ENCODE peak calls at places on chromosomes 12 and 14, in ten cellular contexts. One of them, this sample, is unnamed.

GRCh38 chr12:31408778-31409177 is 82.8 kb upstream of the SINHCAF start:
- DNase-seq in Right ventricle myocardium inferior: no peak
- DNase-seq in T-helper 1 cell: no peak
- DNase-seq in activated T-helper 1 cell treated with anti-CD3 and anti-CD28 coated beads, Interleukin-2, amount 50 U/mL, for 16 hours: no peak
- DNase-seq in B cell: no peak
- DNase-seq in stimulated activated CD8-positive, alpha-beta memory T cell treated with anti-CD3 and anti-CD28 coated beads, Interleukin-2, amount 100 ng/mL, for 1 hour: no peak
- DNase-seq in SW480: no peak
- DNase-seq in body of pancreas: no peak
- DNase-seq in HuH-7: no peak
- DNase-seq in hypothalamus: no peak
- DNase-seq in this sample: no peak

GRCh38 chr12:79073506-79073905 is 208.9 kb downstream of the SYT1 start:
- DNase-seq in Right ventricle myocardium inferior: no peak
- DNase-seq in T-helper 1 cell: no peak
- DNase-seq in activated T-helper 1 cell treated with anti-CD3 and anti-CD28 coated beads, Interleukin-2, amount 50 U/mL, for 16 hours: no peak
- DNase-seq in B cell: no peak
- DNase-seq in stimulated activated CD8-positive, alpha-beta memory T cell treated with anti-CD3 and anti-CD28 coated beads, Interleukin-2, amount 100 ng/mL, for 1 hour: no peak
- DNase-seq in SW480: no peak
- DNase-seq in body of pancreas: no peak
- DNase-seq in HuH-7: no peak
- DNase-seq in hypothalamus: no peak
- DNase-seq in this sample: no peak

GRCh38 chr14:76456200-76456599 is 80.3 kb downstream of the ESRRB start:
- DNase-seq in Right ventricle myocardium inferior: no peak
- DNase-seq in T-helper 1 cell: no peak
- DNase-seq in activated T-helper 1 cell treated with anti-CD3 and anti-CD28 coated beads, Interleukin-2, amount 50 U/mL, for 16 hours: no peak
- DNase-seq in B cell: no peak
- DNase-seq in stimulated activated CD8-positive, alpha-beta memory T cell treated with anti-CD3 and anti-CD28 coated beads, Interleukin-2, amount 100 ng/mL, for 1 hour: no peak
- DNase-seq in SW480: peak; percentile 48
- DNase-seq in body of pancreas: no peak
- DNase-seq in HuH-7: peak; percentile 49
- DNase-seq in hypothalamus: no peak
- DNase-seq in this sample: peak; percentile 60

GRCh38 chr12:1339608-1340319 is 254.6 kb downstream of the FBXL14 start:
- DNase-seq in Right ventricle myocardium inferior: peak; percentile 26
- DNase-seq in T-helper 1 cell: no peak
- DNase-seq in activated T-helper 1 cell treated with anti-CD3 and anti-CD28 coated beads, Interleukin-2, amount 50 U/mL, for 16 hours: no peak
- DNase-seq in B cell: no peak
- DNase-seq in stimulated activated CD8-positive, alpha-beta memory T cell treated with anti-CD3 and anti-CD28 coated beads, Interleukin-2, amount 100 ng/mL, for 1 hour: no peak
- DNase-seq in SW480: no peak
- DNase-seq in body of pancreas: peak; percentile 51
- DNase-seq in HuH-7: no peak
- DNase-seq in hypothalamus: no peak
- DNase-seq in this sample: no peak

GRCh38 chr14:61472025-61472672 is 150.8 kb downstream of the PRKCH start:
- DNase-seq in Right ventricle myocardium inferior: no peak
- DNase-seq in T-helper 1 cell: no peak
- DNase-seq in activated T-helper 1 cell treated with anti-CD3 and anti-CD28 coated beads, Interleukin-2, amount 50 U/mL, for 16 hours: no peak
- DNase-seq in B cell: no peak
- DNase-seq in stimulated activated CD8-positive, alpha-beta memory T cell treated with anti-CD3 and anti-CD28 coated beads, Interleukin-2, amount 100 ng/mL, for 1 hour: no peak
- DNase-seq in SW480: peak; percentile 88
- DNase-seq in body of pancreas: no peak
- DNase-seq in HuH-7: no peak
- DNase-seq in hypothalamus: no peak
- DNase-seq in this sample: peak; percentile 50

GRCh38 chr12:121803861-121804416 is at the start of gene SETD1B:
- DNase-seq in Right ventricle myocardium inferior: peak; percentile 87
- DNase-seq in T-helper 1 cell: no peak
- DNase-seq in activated T-helper 1 cell treated with anti-CD3 and anti-CD28 coated beads, Interleukin-2, amount 50 U/mL, for 16 hours: no peak
- DNase-seq in B cell: peak; percentile 78
- DNase-seq in stimulated activated CD8-positive, alpha-beta memory T cell treated with anti-CD3 and anti-CD28 coated beads, Interleukin-2, amount 100 ng/mL, for 1 hour: no peak
- DNase-seq in SW480: peak; percentile 71
- DNase-seq in body of pancreas: peak; percentile 71
- DNase-seq in HuH-7: no peak
- DNase-seq in hypothalamus: peak; percentile 46
- DNase-seq in this sample: peak; percentile 84

GRCh38 chr12:6917491-6918231 is 3.3 kb downstream of the ENO2 start:
- DNase-seq in Right ventricle myocardium inferior: no peak
- DNase-seq in T-helper 1 cell: no peak
- DNase-seq in activated T-helper 1 cell treated with anti-CD3 and anti-CD28 coated beads, Interleukin-2, amount 50 U/mL, for 16 hours: no peak
- DNase-seq in B cell: no peak
- DNase-seq in stimulated activated CD8-positive, alpha-beta memory T cell treated with anti-CD3 and anti-CD28 coated beads, Interleukin-2, amount 100 ng/mL, for 1 hour: no peak
- DNase-seq in SW480: no peak
- DNase-seq in body of pancreas: no peak
- DNase-seq in HuH-7: no peak
- DNase-seq in hypothalamus: no peak
- DNase-seq in this sample: no peak

GRCh38 chr12:78863482-78864427 is 819 bp upstream of the SYT1 start:
- DNase-seq in Right ventricle myocardium inferior: peak; percentile 66
- DNase-seq in T-helper 1 cell: no peak
- DNase-seq in activated T-helper 1 cell treated with anti-CD3 and anti-CD28 coated beads, Interleukin-2, amount 50 U/mL, for 16 hours: no peak
- DNase-seq in B cell: peak; percentile 21
- DNase-seq in stimulated activated CD8-positive, alpha-beta memory T cell treated with anti-CD3 and anti-CD28 coated beads, Interleukin-2, amount 100 ng/mL, for 1 hour: no peak
- DNase-seq in SW480: peak; percentile 90
- DNase-seq in body of pancreas: peak; percentile 60
- DNase-seq in HuH-7: peak; percentile 61
- DNase-seq in hypothalamus: peak; percentile 3
- DNase-seq in this sample: no peak

GRCh38 chr12:32586390-32586789 is 92.7 kb upstream of the DNM1L start:
- DNase-seq in Right ventricle myocardium inferior: no peak
- DNase-seq in T-helper 1 cell: no peak
- DNase-seq in activated T-helper 1 cell treated with anti-CD3 and anti-CD28 coated beads, Interleukin-2, amount 50 U/mL, for 16 hours: no peak
- DNase-seq in B cell: no peak
- DNase-seq in stimulated activated CD8-positive, alpha-beta memory T cell treated with anti-CD3 and anti-CD28 coated beads, Interleukin-2, amount 100 ng/mL, for 1 hour: no peak
- DNase-seq in SW480: peak; percentile 81
- DNase-seq in body of pancreas: no peak
- DNase-seq in HuH-7: no peak
- DNase-seq in hypothalamus: no peak
- DNase-seq in this sample: no peak

GRCh38 chr12:6230321-6231110 is 30.3 kb downstream of the CD9 start:
- DNase-seq in Right ventricle myocardium inferior: peak; percentile 82
- DNase-seq in T-helper 1 cell: peak; percentile 27
- DNase-seq in activated T-helper 1 cell treated with anti-CD3 and anti-CD28 coated beads, Interleukin-2, amount 50 U/mL, for 16 hours: peak; percentile 32
- DNase-seq in B cell: peak; percentile 64
- DNase-seq in stimulated activated CD8-positive, alpha-beta memory T cell treated with anti-CD3 and anti-CD28 coated beads, Interleukin-2, amount 100 ng/mL, for 1 hour: peak; percentile 53
- DNase-seq in SW480: peak; percentile 99
- DNase-seq in body of pancreas: peak; percentile 65
- DNase-seq in HuH-7: no peak
- DNase-seq in hypothalamus: peak; percentile 45
- DNase-seq in this sample: no peak

GRCh38 chr14:105865904-105866840 is 339.8 kb downstream of the TMEM121 start:
- DNase-seq in Right ventricle myocardium inferior: peak; percentile 63
- DNase-seq in T-helper 1 cell: peak; percentile 4
- DNase-seq in activated T-helper 1 cell treated with anti-CD3 and anti-CD28 coated beads, Interleukin-2, amount 50 U/mL, for 16 hours: peak; percentile 3
- DNase-seq in B cell: no peak
- DNase-seq in stimulated activated CD8-positive, alpha-beta memory T cell treated with anti-CD3 and anti-CD28 coated beads, Interleukin-2, amount 100 ng/mL, for 1 hour: no peak
- DNase-seq in SW480: no peak
- DNase-seq in body of pancreas: peak; percentile 2
- DNase-seq in HuH-7: no peak
- DNase-seq in hypothalamus: no peak
- DNase-seq in this sample: no peak

GRCh38 chr14:49594347-49595089 is 4.2 kb upstream of the LRR1 start:
- DNase-seq in Right ventricle myocardium inferior: no peak
- DNase-seq in T-helper 1 cell: no peak
- DNase-seq in activated T-helper 1 cell treated with anti-CD3 and anti-CD28 coated beads, Interleukin-2, amount 50 U/mL, for 16 hours: no peak
- DNase-seq in B cell: no peak
- DNase-seq in stimulated activated CD8-positive, alpha-beta memory T cell treated with anti-CD3 and anti-CD28 coated beads, Interleukin-2, amount 100 ng/mL, for 1 hour: no peak
- DNase-seq in SW480: no peak
- DNase-seq in body of pancreas: peak; percentile 54
- DNase-seq in HuH-7: no peak
- DNase-seq in hypothalamus: no peak
- DNase-seq in this sample: peak; percentile 89

GRCh38 chr12:114938487-114939210 is 254.7 kb upstream of the TBX3 start:
- DNase-seq in Right ventricle myocardium inferior: no peak
- DNase-seq in T-helper 1 cell: no peak
- DNase-seq in activated T-helper 1 cell treated with anti-CD3 and anti-CD28 coated beads, Interleukin-2, amount 50 U/mL, for 16 hours: no peak
- DNase-seq in B cell: no peak
- DNase-seq in stimulated activated CD8-positive, alpha-beta memory T cell treated with anti-CD3 and anti-CD28 coated beads, Interleukin-2, amount 100 ng/mL, for 1 hour: no peak
- DNase-seq in SW480: no peak
- DNase-seq in body of pancreas: no peak
- DNase-seq in HuH-7: no peak
- DNase-seq in hypothalamus: no peak
- DNase-seq in this sample: no peak

GRCh38 chr12:86006727-86007126 is 132.6 kb downstream of the NTS start:
- DNase-seq in Right ventricle myocardium inferior: no peak
- DNase-seq in T-helper 1 cell: no peak
- DNase-seq in activated T-helper 1 cell treated with anti-CD3 and anti-CD28 coated beads, Interleukin-2, amount 50 U/mL, for 16 hours: no peak
- DNase-seq in B cell: no peak
- DNase-seq in stimulated activated CD8-positive, alpha-beta memory T cell treated with anti-CD3 and anti-CD28 coated beads, Interleukin-2, amount 100 ng/mL, for 1 hour: no peak
- DNase-seq in SW480: no peak
- DNase-seq in body of pancreas: no peak
- DNase-seq in HuH-7: no peak
- DNase-seq in hypothalamus: no peak
- DNase-seq in this sample: no peak

GRCh38 chr14:65976771-65977170 is 509.4 kb upstream of the CCDC196 start:
- DNase-seq in Right ventricle myocardium inferior: no peak
- DNase-seq in T-helper 1 cell: no peak
- DNase-seq in activated T-helper 1 cell treated with anti-CD3 and anti-CD28 coated beads, Interleukin-2, amount 50 U/mL, for 16 hours: no peak
- DNase-seq in B cell: no peak
- DNase-seq in stimulated activated CD8-positive, alpha-beta memory T cell treated with anti-CD3 and anti-CD28 coated beads, Interleukin-2, amount 100 ng/mL, for 1 hour: no peak
- DNase-seq in SW480: no peak
- DNase-seq in body of pancreas: no peak
- DNase-seq in HuH-7: no peak
- DNase-seq in hypothalamus: no peak
- DNase-seq in this sample: no peak

GRCh38 chr14:63933110-63933509 is 80.3 kb downstream of the SYNE2 start:
- DNase-seq in Right ventricle myocardium inferior: no peak
- DNase-seq in T-helper 1 cell: no peak
- DNase-seq in activated T-helper 1 cell treated with anti-CD3 and anti-CD28 coated beads, Interleukin-2, amount 50 U/mL, for 16 hours: no peak
- DNase-seq in B cell: peak; percentile 9
- DNase-seq in stimulated activated CD8-positive, alpha-beta memory T cell treated with anti-CD3 and anti-CD28 coated beads, Interleukin-2, amount 100 ng/mL, for 1 hour: no peak
- DNase-seq in SW480: no peak
- DNase-seq in body of pancreas: no peak
- DNase-seq in HuH-7: no peak
- DNase-seq in hypothalamus: no peak
- DNase-seq in this sample: no peak

GRCh38 chr12:51533799-51534198 is 57.2 kb upstream of the SCN8A start:
- DNase-seq in Right ventricle myocardium inferior: no peak
- DNase-seq in T-helper 1 cell: no peak
- DNase-seq in activated T-helper 1 cell treated with anti-CD3 and anti-CD28 coated beads, Interleukin-2, amount 50 U/mL, for 16 hours: no peak
- DNase-seq in B cell: no peak
- DNase-seq in stimulated activated CD8-positive, alpha-beta memory T cell treated with anti-CD3 and anti-CD28 coated beads, Interleukin-2, amount 100 ng/mL, for 1 hour: no peak
- DNase-seq in SW480: peak; percentile 31
- DNase-seq in body of pancreas: no peak
- DNase-seq in HuH-7: no peak
- DNase-seq in hypothalamus: no peak
- DNase-seq in this sample: no peak

GRCh38 chr12:50985322-50985721 is 33.0 kb downstream of the HIGD1C start:
- DNase-seq in Right ventricle myocardium inferior: no peak
- DNase-seq in T-helper 1 cell: no peak
- DNase-seq in activated T-helper 1 cell treated with anti-CD3 and anti-CD28 coated beads, Interleukin-2, amount 50 U/mL, for 16 hours: no peak
- DNase-seq in B cell: no peak
- DNase-seq in stimulated activated CD8-positive, alpha-beta memory T cell treated with anti-CD3 and anti-CD28 coated beads, Interleukin-2, amount 100 ng/mL, for 1 hour: no peak
- DNase-seq in SW480: no peak
- DNase-seq in body of pancreas: no peak
- DNase-seq in HuH-7: no peak
- DNase-seq in hypothalamus: no peak
- DNase-seq in this sample: no peak

GRCh38 chr12:106305376-106305775 is 2.8 kb downstream of the TCP11L2 start:
- DNase-seq in Right ventricle myocardium inferior: no peak
- DNase-seq in T-helper 1 cell: no peak
- DNase-seq in activated T-helper 1 cell treated with anti-CD3 and anti-CD28 coated beads, Interleukin-2, amount 50 U/mL, for 16 hours: no peak
- DNase-seq in B cell: no peak
- DNase-seq in stimulated activated CD8-positive, alpha-beta memory T cell treated with anti-CD3 and anti-CD28 coated beads, Interleukin-2, amount 100 ng/mL, for 1 hour: no peak
- DNase-seq in SW480: no peak
- DNase-seq in body of pancreas: no peak
- DNase-seq in HuH-7: no peak
- DNase-seq in hypothalamus: no peak
- DNase-seq in this sample: no peak

GRCh38 chr12:67355428-67356385 is 86.5 kb downstream of the CAND1 start:
- DNase-seq in Right ventricle myocardium inferior: no peak
- DNase-seq in T-helper 1 cell: no peak
- DNase-seq in activated T-helper 1 cell treated with anti-CD3 and anti-CD28 coated beads, Interleukin-2, amount 50 U/mL, for 16 hours: no peak
- DNase-seq in B cell: peak; percentile 21
- DNase-seq in stimulated activated CD8-positive, alpha-beta memory T cell treated with anti-CD3 and anti-CD28 coated beads, Interleukin-2, amount 100 ng/mL, for 1 hour: no peak
- DNase-seq in SW480: peak; percentile 39
- DNase-seq in body of pancreas: peak; percentile 53
- DNase-seq in HuH-7: peak; percentile 23
- DNase-seq in hypothalamus: no peak
- DNase-seq in this sample: peak; percentile 59

GRCh38 chr14:54488318-54488645 is 498 bp downstream of the GMFB start:
- DNase-seq in Right ventricle myocardium inferior: no peak
- DNase-seq in T-helper 1 cell: no peak
- DNase-seq in activated T-helper 1 cell treated with anti-CD3 and anti-CD28 coated beads, Interleukin-2, amount 50 U/mL, for 16 hours: no peak
- DNase-seq in B cell: no peak
- DNase-seq in stimulated activated CD8-positive, alpha-beta memory T cell treated with anti-CD3 and anti-CD28 coated beads, Interleukin-2, amount 100 ng/mL, for 1 hour: no peak
- DNase-seq in SW480: peak; percentile 34
- DNase-seq in body of pancreas: no peak
- DNase-seq in HuH-7: peak; percentile 32
- DNase-seq in hypothalamus: no peak
- DNase-seq in this sample: no peak

GRCh38 chr12:89709994-89710872 is 1.6 kb upstream of the ATP2B1 start:
- DNase-seq in Right ventricle myocardium inferior: peak; percentile 80
- DNase-seq in T-helper 1 cell: no peak
- DNase-seq in activated T-helper 1 cell treated with anti-CD3 and anti-CD28 coated beads, Interleukin-2, amount 50 U/mL, for 16 hours: peak; percentile 14
- DNase-seq in B cell: no peak
- DNase-seq in stimulated activated CD8-positive, alpha-beta memory T cell treated with anti-CD3 and anti-CD28 coated beads, Interleukin-2, amount 100 ng/mL, for 1 hour: peak; percentile 21
- DNase-seq in SW480: peak; percentile 11
- DNase-seq in body of pancreas: peak; percentile 49
- DNase-seq in HuH-7: peak; percentile 34
- DNase-seq in hypothalamus: peak; percentile 70
- DNase-seq in this sample: no peak

GRCh38 chr14:75132374-75133086 is 5.7 kb upstream of the NEK9 start:
- DNase-seq in Right ventricle myocardium inferior: no peak
- DNase-seq in T-helper 1 cell: no peak
- DNase-seq in activated T-helper 1 cell treated with anti-CD3 and anti-CD28 coated beads, Interleukin-2, amount 50 U/mL, for 16 hours: no peak
- DNase-seq in B cell: peak; percentile 32
- DNase-seq in stimulated activated CD8-positive, alpha-beta memory T cell treated with anti-CD3 and anti-CD28 coated beads, Interleukin-2, amount 100 ng/mL, for 1 hour: no peak
- DNase-seq in SW480: peak; percentile 81
- DNase-seq in body of pancreas: peak; percentile 54
- DNase-seq in HuH-7: peak; percentile 36
- DNase-seq in hypothalamus: no peak
- DNase-seq in this sample: peak; percentile 91

GRCh38 chr14:51458563-51458955 is 193.2 kb upstream of the FRMD6 start:
- DNase-seq in Right ventricle myocardium inferior: no peak
- DNase-seq in T-helper 1 cell: no peak
- DNase-seq in activated T-helper 1 cell treated with anti-CD3 and anti-CD28 coated beads, Interleukin-2, amount 50 U/mL, for 16 hours: no peak
- DNase-seq in B cell: no peak
- DNase-seq in stimulated activated CD8-positive, alpha-beta memory T cell treated with anti-CD3 and anti-CD28 coated beads, Interleukin-2, amount 100 ng/mL, for 1 hour: no peak
- DNase-seq in SW480: no peak
- DNase-seq in body of pancreas: no peak
- DNase-seq in HuH-7: no peak
- DNase-seq in hypothalamus: no peak
- DNase-seq in this sample: no peak

GRCh38 chr14:101687756-101688546 is 73.6 kb upstream of the PPP2R5C start:
- DNase-seq in Right ventricle myocardium inferior: no peak
- DNase-seq in T-helper 1 cell: no peak
- DNase-seq in activated T-helper 1 cell treated with anti-CD3 and anti-CD28 coated beads, Interleukin-2, amount 50 U/mL, for 16 hours: no peak
- DNase-seq in B cell: no peak
- DNase-seq in stimulated activated CD8-positive, alpha-beta memory T cell treated with anti-CD3 and anti-CD28 coated beads, Interleukin-2, amount 100 ng/mL, for 1 hour: no peak
- DNase-seq in SW480: peak; percentile 16
- DNase-seq in body of pancreas: no peak
- DNase-seq in HuH-7: no peak
- DNase-seq in hypothalamus: no peak
- DNase-seq in this sample: no peak

GRCh38 chr12:46560874-46561273 is 188.3 kb upstream of the SLC38A2 start:
- DNase-seq in Right ventricle myocardium inferior: no peak
- DNase-seq in T-helper 1 cell: no peak
- DNase-seq in activated T-helper 1 cell treated with anti-CD3 and anti-CD28 coated beads, Interleukin-2, amount 50 U/mL, for 16 hours: no peak
- DNase-seq in B cell: no peak
- DNase-seq in stimulated activated CD8-positive, alpha-beta memory T cell treated with anti-CD3 and anti-CD28 coated beads, Interleukin-2, amount 100 ng/mL, for 1 hour: no peak
- DNase-seq in SW480: no peak
- DNase-seq in body of pancreas: no peak
- DNase-seq in HuH-7: no peak
- DNase-seq in hypothalamus: no peak
- DNase-seq in this sample: no peak

GRCh38 chr14:100712490-100712889 is 14.2 kb upstream of the DLK1 start:
- DNase-seq in Right ventricle myocardium inferior: no peak
- DNase-seq in T-helper 1 cell: no peak
- DNase-seq in activated T-helper 1 cell treated with anti-CD3 and anti-CD28 coated beads, Interleukin-2, amount 50 U/mL, for 16 hours: no peak
- DNase-seq in B cell: no peak
- DNase-seq in stimulated activated CD8-positive, alpha-beta memory T cell treated with anti-CD3 and anti-CD28 coated beads, Interleukin-2, amount 100 ng/mL, for 1 hour: no peak
- DNase-seq in SW480: no peak
- DNase-seq in body of pancreas: peak; percentile 85
- DNase-seq in HuH-7: no peak
- DNase-seq in hypothalamus: no peak
- DNase-seq in this sample: no peak

GRCh38 chr14:80977103-80977728 is 21.8 kb downstream of the TSHR start:
- DNase-seq in Right ventricle myocardium inferior: no peak
- DNase-seq in T-helper 1 cell: no peak
- DNase-seq in activated T-helper 1 cell treated with anti-CD3 and anti-CD28 coated beads, Interleukin-2, amount 50 U/mL, for 16 hours: no peak
- DNase-seq in B cell: no peak
- DNase-seq in stimulated activated CD8-positive, alpha-beta memory T cell treated with anti-CD3 and anti-CD28 coated beads, Interleukin-2, amount 100 ng/mL, for 1 hour: no peak
- DNase-seq in SW480: no peak
- DNase-seq in body of pancreas: no peak
- DNase-seq in HuH-7: peak; percentile 8
- DNase-seq in hypothalamus: no peak
- DNase-seq in this sample: no peak